ENCODE peak calls at places on chromosomes 11 and 22, in seven cellular contexts. S, Z, Y, W, C, H and O are unnamed samples.

GRCh38 chr11:134521452-134522289 is 109.6 kb upstream of the B3GAT1 start:
- DNase-seq in S (no peak), Z (no peak), Y (no peak), W (no peak), C (no peak), H (no peak), O (no peak)

GRCh38 chr22:50293441-50294318 is 13.8 kb downstream of the PLXNB2 start:
- DNase-seq in S (peak; percentile 34), Z (peak; percentile 52), Y (no peak), W (no peak), C (peak; percentile 92), H (peak; percentile 82), O (peak; percentile 37)

GRCh38 chr11:20661445-20661844 is 7.9 kb upstream of the NELL1 start:
- DNase-seq in S (no peak), Z (no peak), Y (no peak), W (no peak), C (no peak), H (no peak), O (no peak)

GRCh38 chr11:117826832-117827231 is 2.3 kb upstream of the FXYD2 start:
- DNase-seq in S (no peak), Z (no peak), Y (no peak), W (no peak), C (peak; percentile 3), H (no peak), O (no peak)

GRCh38 chr11:72609045-72609444 is 65.2 kb downstream of the PDE2A start:
- DNase-seq in S (peak; percentile 48), Z (peak; percentile 34), Y (no peak), W (no peak), C (no peak), H (no peak), O (peak; percentile 38)

GRCh38 chr22:35620624-35621245 is 3.6 kb upstream of the MB start:
- DNase-seq in S (no peak), Z (no peak), Y (no peak), W (no peak), C (no peak), H (no peak), O (peak; percentile 38)

GRCh38 chr22:17009640-17010291 is 1.7 kb upstream of the GAB4 start:
- DNase-seq in S (no peak), Z (no peak), Y (no peak), W (no peak), C (peak; percentile 57), H (no peak), O (no peak)

GRCh38 chr11:79100093-79100704 is 340.6 kb downstream of the TENM4 start:
- DNase-seq in S (peak; percentile 54), Z (peak; percentile 66), Y (no peak), W (no peak), C (no peak), H (peak; percentile 55), O (peak; percentile 62)

GRCh38 chr11:2686360-2687222 is 13.2 kb downstream of the KCNQ1OT1 start:
- DNase-seq in S (no peak), Z (no peak), Y (no peak), W (no peak), C (peak; percentile 27), H (peak; percentile 29), O (no peak)

GRCh38 chr11:74417379-74417804 is 19.2 kb upstream of the PGM2L1 start:
- DNase-seq in S (no peak), Z (no peak), Y (peak; percentile 31), W (no peak), C (no peak), H (no peak), O (peak; percentile 42)

GRCh38 chr11:65530157-65530496 is 5.2 kb downstream of the SCYL1 start:
- DNase-seq in S (no peak), Z (no peak), Y (no peak), W (no peak), C (no peak), H (no peak), O (no peak)

GRCh38 chr11:10930961-10931760 is 73.3 kb upstream of the ZBED5 start:
- DNase-seq in S (no peak), Z (peak; percentile 93), Y (no peak), W (no peak), C (peak; percentile 87), H (peak; percentile 53), O (peak; percentile 78)

GRCh38 chr22:50082197-50082715 is 3.0 kb downstream of the MLC1 start:
- DNase-seq in S (no peak), Z (no peak), Y (no peak), W (no peak), C (no peak), H (no peak), O (no peak)

GRCh38 chr11:85626496-85626895 is 648 bp downstream of the DLG2 start:
- DNase-seq in S (no peak), Z (no peak), Y (no peak), W (no peak), C (no peak), H (peak; percentile 43), O (no peak)
- H3K4me3 ChIP-seq in S (no peak overlapping the region), Z (peak overlapping the region; percentile 83), Y (no peak overlapping the region), W (peak overlapping the region; percentile 87), C (peak overlapping the region; percentile 92), H (no peak overlapping the region), O (no peak overlapping the region)

GRCh38 chr11:126499124-126499752 is 143.8 kb downstream of the ST3GAL4 start:
- DNase-seq in S (no peak), Z (no peak), Y (no peak), W (no peak), C (peak; percentile 7), H (no peak), O (no peak)

GRCh38 chr11:126501641-126502040 is 146.2 kb downstream of the ST3GAL4 start:
- DNase-seq in S (no peak), Z (no peak), Y (no peak), W (no peak), C (peak; percentile 31), H (no peak), O (no peak)

GRCh38 chr11:126500981-126501380 is 145.5 kb downstream of the ST3GAL4 start:
- DNase-seq in S (no peak), Z (no peak), Y (no peak), W (no peak), C (peak; percentile 35), H (no peak), O (no peak)

GRCh38 chr11:126502982-126503381 is 147.5 kb downstream of the ST3GAL4 start:
- DNase-seq in S (no peak), Z (no peak), Y (no peak), W (no peak), C (peak; percentile 19), H (no peak), O (no peak)

DNA sequence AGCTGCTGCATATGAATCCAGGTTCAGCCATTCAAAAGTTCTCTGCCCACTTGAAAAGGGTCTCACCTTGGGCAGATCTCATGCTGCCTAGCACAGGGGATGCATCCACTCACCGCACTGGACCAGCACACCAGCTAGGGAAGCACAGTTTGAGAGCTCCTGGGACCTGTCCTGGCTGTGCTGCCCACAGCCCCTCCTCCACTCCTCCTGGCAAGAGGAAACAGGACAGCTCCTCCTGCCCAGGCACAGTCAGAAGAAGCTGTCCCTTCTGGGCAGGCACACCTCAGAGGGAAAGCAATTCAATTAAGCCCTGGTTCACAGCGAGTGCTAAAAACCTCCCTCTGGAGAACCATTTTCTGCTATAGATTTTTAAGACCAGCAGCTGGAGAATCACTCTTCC is 146.7 kb downstream of the ST3GAL4 start:
- DNase-seq in S (no peak), Z (no peak), Y (no peak), W (no peak), C (peak; percentile 22), H (no peak), O (no peak)
- TF ChIP-seq CTCF in S (no peak), Z (no peak), Y (no peak), W (no peak), C (no peak), H (no peak), O (no peak)

GRCh38 chr11:22808559-22809197 is 20.9 kb downstream of the SVIP start:
- DNase-seq in S (peak; percentile 26), Z (no peak), Y (no peak), W (no peak), C (no peak), H (no peak), O (no peak)
- H3K4me3 ChIP-seq in S (no peak overlapping the region), Z (no peak overlapping the region), Y (no peak overlapping the region), W (no peak overlapping the region), C (no peak overlapping the region), H (no peak overlapping the region), O (no peak overlapping the region)

GRCh38 chr22:30559889-30560288 is 13.3 kb upstream of the SEC14L6 start:
- DNase-seq in S (no peak), Z (no peak), Y (no peak), W (no peak), C (no peak), H (no peak), O (no peak)
- TF ChIP-seq CTCF in S (no peak), Z (no peak), Y (no peak), W (no peak), C (no peak), H (no peak), O (no peak)

GRCh38 chr11:112459001-112459400 is 198.3 kb upstream of the PLET1 start:
- DNase-seq in S (no peak), Z (peak; percentile 34), Y (no peak), W (no peak), C (no peak), H (no peak), O (peak; percentile 22)
- H3K4me3 ChIP-seq in S (peak overlapping the region; percentile 28), Z (no peak overlapping the region), Y (peak overlapping the region; percentile 35), W (no peak overlapping the region), C (no peak overlapping the region), H (no peak overlapping the region), O (peak overlapping the region; percentile 22)

GRCh38 chr22:39073941-39074340 is 3.1 kb upstream of the APOBEC3G start:
- DNase-seq in S (no peak), Z (no peak), Y (no peak), W (no peak), C (no peak), H (no peak), O (no peak)

GRCh38 chr22:39080993-39081513 is 4.0 kb downstream of the APOBEC3G start:
- DNase-seq in S (no peak), Z (no peak), Y (no peak), W (no peak), C (no peak), H (no peak), O (no peak)

GRCh38 chr22:39078329-39078728 is 1.3 kb downstream of the APOBEC3G start:
- DNase-seq in S (no peak), Z (no peak), Y (no peak), W (no peak), C (no peak), H (no peak), O (no peak)

GRCh38 chr22:39080052-39080762 is 3.1 kb downstream of the APOBEC3G start:
- DNase-seq in S (peak; percentile 50), Z (no peak), Y (no peak), W (no peak), C (no peak), H (no peak), O (no peak)

DNA sequence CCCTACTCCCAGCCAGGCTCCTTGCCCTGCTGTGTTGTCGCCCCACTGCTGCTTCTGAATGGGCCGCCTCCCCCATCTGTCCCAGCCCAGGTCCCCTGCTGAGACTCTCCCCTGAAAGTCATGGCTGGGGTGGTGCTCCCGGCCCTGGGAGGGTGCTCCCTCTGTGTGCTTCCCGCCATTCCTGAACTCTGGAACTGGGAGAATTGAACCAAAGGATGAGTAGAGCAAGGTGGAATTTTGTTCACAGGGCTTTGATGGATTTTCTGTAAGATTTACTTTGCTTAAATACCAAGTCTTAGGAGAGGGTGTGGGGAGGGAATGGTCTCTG is 402 bp downstream of the APOBEC3G start:
- DNase-seq in S (no peak), Z (no peak), Y (no peak), W (no peak), C (no peak), H (no peak), O (no peak)
- TF ChIP-seq CTCF in S (no peak), Z (no peak), Y (no peak), W (no peak), C (no peak), H (no peak), O (no peak)